ENCODE peak calls at places on chromosome 3, in six cellular contexts. P is AML-193, X is GM23338, E is GM12892, L is GM04504, R is DMS 273 treated with DMSO at 0.1 percent for 48 hours. I is an unnamed sample.

GRCh38 chr3:79146024-79146423 is 621.8 kb downstream of the ROBO1 start:
- DNase-seq in R (no peak), P (no peak), E (no peak), X (no peak), L (no peak), I (no peak)

GRCh38 chr3:65033577-65033976 is 345.8 kb upstream of the ADAMTS9 start:
- DNase-seq in E (no peak), L (no peak), X (no peak), P (no peak), R (no peak), I (no peak)

GRCh38 chr3:137061186-137061585 is 103.4 kb downstream of the IL20RB start:
- DNase-seq in E (no peak), R (no peak), L (no peak), X (no peak), P (no peak), I (no peak)

GRCh38 chr3:1421577-1421976 is 328.8 kb downstream of the CNTN6 start:
- DNase-seq in L (no peak), P (no peak), X (no peak), E (no peak), R (no peak), I (no peak)

GRCh38 chr3:67601385-67601784 is 53.0 kb downstream of the SUCLG2 start:
- DNase-seq in L (no peak), R (no peak), E (no peak), X (no peak), P (no peak), I (peak; percentile 77)

GRCh38 chr3:8660781-8661180 is 16.2 kb upstream of the SSUH2 start:
- DNase-seq in E (no peak), X (no peak), R (no peak), P (no peak), L (no peak), I (no peak)

GRCh38 chr3:101725192-101725889 is 927 bp downstream of the CEP97 start:
- DNase-seq in L (no peak), R (no peak), E (no peak), P (peak; percentile 18), X (peak; percentile 58), I (no peak)

GRCh38 chr3:184354121-184354728 is 7.2 kb downstream of the CLCN2 start:
- DNase-seq in P (peak; percentile 21), E (peak; percentile 69), L (no peak), R (no peak), X (peak; percentile 73), I (peak; percentile 29)

GRCh38 chr3:101807884-101808283 is 28.9 kb downstream of the NXPE3 start:
- DNase-seq in R (no peak), E (no peak), L (no peak), P (no peak), X (no peak), I (no peak)

GRCh38 chr3:63973406-63973805 is 49.9 kb downstream of the PSMD6 start:
- DNase-seq in P (no peak), E (no peak), X (no peak), R (no peak), L (no peak), I (no peak)

GRCh38 chr3:194384156-194384555 is 14.6 kb upstream of the LRRC15 start:
- DNase-seq in E (no peak), X (no peak), L (no peak), P (no peak), R (no peak), I (no peak)

GRCh38 chr3:23615068-23615467 is 190.7 kb upstream of the UBE2E1 start:
- DNase-seq in L (no peak), E (no peak), P (no peak), X (no peak), R (no peak), I (no peak)

GRCh38 chr3:134858516-134859035 is 63.5 kb downstream of the EPHB1 start:
- DNase-seq in R (no peak), P (no peak), E (no peak), X (no peak), L (no peak), I (no peak)

I was measured in trophoblast cell.